ENCODE peak calls at places on chromosomes 5 and 9, in ten cellular contexts. Q is IMR-90, S is heart left ventricle, L is A549, V is upper lobe of left lung, W is right lobe of liver, M is GM12878, E is HCT116, O is gastrocnemius medialis, Y is body of pancreas. U is an unnamed sample.
A peak's percentile ranks its signal among the peaks of the same experiment; 100 is the strongest.

GRCh38 chr9:112531666-112532282 is 45.1 kb downstream of the KIAA1958 start:
- ATAC-seq in E (no peak), S (peak; percentile 45), O (no peak), W (peak; percentile 73), Y (no peak), V (no peak), Q (peak; percentile 67), L (no peak), M (no peak), U (no peak)

GRCh38 chr9:109868722-109869121 is 88.7 kb downstream of the PALM2AKAP2 start:
- ATAC-seq in S (peak; percentile 76), O (no peak), W (no peak), M (no peak), V (no peak), L (no peak), Y (no peak), Q (no peak), E (no peak), U (no peak)

GRCh38 chr5:115033861-115034260 is 135.8 kb downstream of the TRIM36 start:
- ATAC-seq in Y (no peak), L (peak; percentile 77), M (peak; percentile 76), E (peak; percentile 67), V (no peak), W (peak; percentile 23), O (no peak), S (no peak), Q (no peak), U (no peak)

GRCh38 chr5:20109326-20109725 is 121.3 kb upstream of the CDH18 start:
- ATAC-seq in L (no peak), S (no peak), O (no peak), W (no peak), M (no peak), E (no peak), V (no peak), Y (no peak), Q (no peak), U (no peak)

GRCh38 chr9:4206718-4207117 is 93.2 kb downstream of the GLIS3 start:
- ATAC-seq in M (no peak), L (no peak), E (no peak), Q (peak; percentile 44), O (no peak), S (peak; percentile 58), W (peak; percentile 88), Y (no peak), V (peak; percentile 41), U (no peak)

GRCh38 chr9:109311731-109312130 is 9.1 kb downstream of the EPB41L4B start:
- ATAC-seq in M (peak; percentile 92), L (no peak), S (no peak), W (no peak), O (no peak), Y (no peak), V (no peak), Q (no peak), E (no peak), U (no peak)

GRCh38 chr9:37927611-37928551 is 24.0 kb upstream of the SLC25A51 start:
- ATAC-seq in M (no peak), L (no peak), W (peak; percentile 50), Q (no peak), Y (no peak), S (peak; percentile 61), O (no peak), V (no peak), E (no peak), U (no peak)

GRCh38 chr9:107637421-107638420 is 148.2 kb upstream of the KLF4 start:
- ATAC-seq in Q (peak; percentile 90), O (peak; percentile 89), W (peak; percentile 84), E (no peak), S (peak; percentile 95), L (peak; percentile 72), M (peak; percentile 60), Y (peak; percentile 88), V (peak; percentile 92), U (peak; percentile 93)

GRCh38 chr5:90424245-90424644 is 14.7 kb upstream of the CETN3 start:
- ATAC-seq in E (no peak), S (no peak), V (no peak), L (no peak), Y (no peak), Q (no peak), W (peak; percentile 71), O (no peak), M (peak; percentile 73), U (no peak)

GRCh38 chr9:85172001-85172978 is 502.8 kb downstream of the NTRK2 start:
- ATAC-seq in L (no peak), Q (no peak), O (peak; percentile 41), W (no peak), S (no peak), M (peak; percentile 71), V (peak; percentile 74), E (no peak), Y (no peak), U (no peak)

GRCh38 chr9:18947772-18948391 is 85.1 kb downstream of the SAXO1 start:
- ATAC-seq in E (peak; percentile 60), L (peak; percentile 55), S (no peak), M (peak; percentile 55), Q (no peak), W (no peak), O (no peak), Y (no peak), V (peak; percentile 81), U (peak; percentile 76)

GRCh38 chr9:36721846-36722588 is 149.3 kb downstream of the MELK start:
- ATAC-seq in E (no peak), Y (no peak), M (no peak), Q (no peak), L (no peak), W (no peak), O (no peak), S (no peak), V (no peak), U (no peak)

GRCh38 chr5:156402387-156402921 is 75.5 kb downstream of the SGCD start:
- ATAC-seq in M (peak; percentile 96), W (no peak), L (no peak), V (peak; percentile 63), S (no peak), E (no peak), Y (no peak), O (no peak), Q (no peak), U (no peak)

GRCh38 chr5:19208397-19208796 is 779.6 kb downstream of the CDH18 start:
- ATAC-seq in L (no peak), E (no peak), Y (no peak), M (no peak), S (no peak), V (no peak), O (no peak), W (no peak), Q (no peak), U (no peak)

GRCh38 chr5:142717582-142718215 is 31.8 kb upstream of the FGF1 start:
- ATAC-seq in Y (peak; percentile 42), S (peak; percentile 72), M (peak; percentile 58), Q (peak; percentile 59), W (peak; percentile 71), L (peak; percentile 75), V (peak; percentile 74), E (peak; percentile 63), O (no peak), U (peak; percentile 65)

GRCh38 chr9:27247756-27248155 is 49.2 kb downstream of the EQTN start:
- ATAC-seq in Q (peak; percentile 93), O (no peak), Y (peak; percentile 45), S (peak; percentile 39), V (peak; percentile 84), W (peak; percentile 77), E (peak; percentile 99), M (peak; percentile 91), L (peak; percentile 92), U (no peak)

GRCh38 chr5:69451941-69452652 is 37.2 kb downstream of the MARVELD2 start:
- ATAC-seq in E (no peak), S (no peak), O (no peak), Y (peak; percentile 88), W (peak; percentile 69), L (no peak), M (no peak), Q (no peak), V (no peak), U (no peak)

GRCh38 chr9:90830977-90831376 is 29.4 kb downstream of the SYK start:
- ATAC-seq in S (no peak), Q (no peak), Y (no peak), M (peak; percentile 62), V (no peak), O (no peak), E (no peak), W (no peak), L (no peak), U (no peak)

GRCh38 chr5:64811050-64811640 is 42.4 kb downstream of the CWC27 start:
- ATAC-seq in S (peak; percentile 57), L (peak; percentile 47), W (peak; percentile 81), V (peak; percentile 72), Y (no peak), M (peak; percentile 69), E (peak; percentile 47), O (no peak), Q (peak; percentile 77), U (no peak)

GRCh38 chr5:131810510-131811249 is 13.9 kb upstream of the FNIP1 start:
- ATAC-seq in S (peak; percentile 88), O (peak; percentile 93), L (no peak), V (no peak), E (peak; percentile 76), W (peak; percentile 65), M (peak; percentile 75), Q (peak; percentile 64), Y (no peak), U (no peak)
- TF ChIP-seq CTCF in S (peak; percentile 39), O (peak; percentile 44), L (peak; percentile 30), V (no peak), E (peak; percentile 77), W (peak; percentile 36), M (peak; percentile 52), Q (peak; percentile 48), Y (peak; percentile 19), U (no peak)

DNA sequence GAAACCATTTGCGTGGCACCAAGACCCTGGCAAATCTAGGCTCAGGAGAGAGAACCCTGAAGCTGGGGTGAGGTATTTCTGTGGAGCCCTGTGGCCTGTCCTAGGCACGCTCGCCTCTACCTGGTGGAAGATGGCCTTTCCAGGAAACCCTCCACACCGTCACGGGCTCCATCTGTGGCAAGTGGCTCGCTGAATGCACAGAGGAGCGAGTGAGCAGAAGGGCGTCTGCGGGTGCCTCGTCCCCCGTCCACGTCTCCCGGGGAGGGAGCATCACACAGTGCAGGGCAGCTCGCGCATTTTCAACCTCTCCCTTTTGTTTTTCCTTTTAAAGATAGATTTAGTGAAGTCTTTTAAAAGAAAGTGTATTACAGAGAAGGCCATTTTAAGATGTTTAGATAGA is 25.3 kb upstream of the RASGEF1C start:
- ATAC-seq in Q (no peak), V (no peak), S (no peak), E (no peak), Y (no peak), L (no peak), M (no peak), O (no peak), W (no peak), U (no peak)
- H3K9me3 ChIP-seq in Q (peaks cover 2% of the 10 kb centered on the region), V (peaks cover 12% of the 10 kb centered on the region), S (peaks cover 14% of the 10 kb centered on the region), E (no peaks in the 10 kb centered on the region), Y (no peaks in the 10 kb centered on the region), L (peaks cover 26% of the 10 kb centered on the region), M (no peaks in the 10 kb centered on the region), O (no peaks in the 10 kb centered on the region), W (no peaks in the 10 kb centered on the region), U (no peaks in the 10 kb centered on the region)

GRCh38 chr9:35115680-35116538 is at the start of gene ATOSB:
- ATAC-seq in S (peak; percentile 72), Q (peak; percentile 46), L (peak; percentile 63), W (peak; percentile 64), O (peak; percentile 64), M (peak; percentile 82), E (peak; percentile 73), V (peak; percentile 74), Y (peak; percentile 76), U (peak; percentile 73)
- TF ChIP-seq POLR2A in S (peak; percentile 67), Q (no peak), L (peak; percentile 35), W (peak; percentile 59), O (peak; percentile 41), M (peak; percentile 56), E (no peak), V (no peak), Y (peak; percentile 61), U (peak; percentile 23)

GRCh38 chr5:148107608-148108007 is 43.8 kb downstream of the SPINK5 start:
- ATAC-seq in S (no peak), O (no peak), Y (no peak), V (no peak), M (no peak), E (peak; percentile 62), W (peak; percentile 75), Q (no peak), L (no peak), U (no peak)
- TF ChIP-seq CTCF in S (peak; percentile 33), O (no peak), Y (peak; percentile 18), V (peak; percentile 22), M (no peak), E (no peak), W (peak; percentile 22), Q (no peak), L (no peak), U (no peak)